ENCODE peak calls at places on chromosomes 13 and 19, in five cellular contexts. F is nephron progenitor cell; N is CD4-positive, alpha-beta T cell; X is adrenal gland; C is fibroblast of villous mesenchyme. O is an unnamed sample.

GRCh38 chr13:90205081-90205480 is 1142.4 kb upstream of the MIR17HG start:
- DNase-seq in C (no peak), N (no peak), F (no peak), X (no peak), O (no peak)

GRCh38 chr13:99614465-99614885 is 113.2 kb downstream of the TM9SF2 start:
- DNase-seq in N (peak), X (no peak), C (peak), F (no peak), O (no peak)

GRCh38 chr13:33191425-33192221 is 93.9 kb downstream of the STARD13 start:
- DNase-seq in F (no peak), X (no peak), N (no peak), C (no peak), O (no peak)

GRCh38 chr19:9673912-9674668 is 810 bp downstream of the ZNF562 start:
- DNase-seq in N (no peak), X (no peak), F (no peak), C (no peak), O (no peak)

GRCh38 chr19:55387736-55388497 is 2.2 kb downstream of the RPL28 start:
- DNase-seq in C (no peak), F (no peak), X (no peak), N (no peak), O (no peak)

GRCh38 chr13:112685856-112686255 is 4.0 kb upstream of the ATP11A start:
- DNase-seq in X (no peak), F (no peak), N (no peak), C (no peak), O (no peak)

GRCh38 chr19:4487572-4487971 is 15.5 kb downstream of the HDGFL2 start:
- DNase-seq in F (no peak), X (no peak), C (no peak), N (no peak), O (no peak)

GRCh38 chr13:100532836-100533435 is 55.7 kb downstream of the GGACT start:
- DNase-seq in N (no peak), X (no peak), C (no peak), F (no peak), O (no peak)

GRCh38 chr19:44548736-44549135 is 19.3 kb upstream of the CEACAM20 start:
- DNase-seq in X (no peak), C (peak), N (no peak), F (no peak), O (no peak)

GRCh38 chr19:57434386-57435061 is 601 bp upstream of the ZNF749 start:
- DNase-seq in C (no peak), X (no peak), F (no peak), N (no peak), O (no peak)

GRCh38 chr13:113854238-113855011 is 9.5 kb downstream of the GAS6 start:
- DNase-seq in X (peak), F (no peak), N (no peak), C (peak), O (no peak)

GRCh38 chr13:98842858-98843481 is 90.5 kb upstream of the SLC15A1 start:
- DNase-seq in C (peak), F (peak), N (peak), X (peak), O (peak)

DNA sequence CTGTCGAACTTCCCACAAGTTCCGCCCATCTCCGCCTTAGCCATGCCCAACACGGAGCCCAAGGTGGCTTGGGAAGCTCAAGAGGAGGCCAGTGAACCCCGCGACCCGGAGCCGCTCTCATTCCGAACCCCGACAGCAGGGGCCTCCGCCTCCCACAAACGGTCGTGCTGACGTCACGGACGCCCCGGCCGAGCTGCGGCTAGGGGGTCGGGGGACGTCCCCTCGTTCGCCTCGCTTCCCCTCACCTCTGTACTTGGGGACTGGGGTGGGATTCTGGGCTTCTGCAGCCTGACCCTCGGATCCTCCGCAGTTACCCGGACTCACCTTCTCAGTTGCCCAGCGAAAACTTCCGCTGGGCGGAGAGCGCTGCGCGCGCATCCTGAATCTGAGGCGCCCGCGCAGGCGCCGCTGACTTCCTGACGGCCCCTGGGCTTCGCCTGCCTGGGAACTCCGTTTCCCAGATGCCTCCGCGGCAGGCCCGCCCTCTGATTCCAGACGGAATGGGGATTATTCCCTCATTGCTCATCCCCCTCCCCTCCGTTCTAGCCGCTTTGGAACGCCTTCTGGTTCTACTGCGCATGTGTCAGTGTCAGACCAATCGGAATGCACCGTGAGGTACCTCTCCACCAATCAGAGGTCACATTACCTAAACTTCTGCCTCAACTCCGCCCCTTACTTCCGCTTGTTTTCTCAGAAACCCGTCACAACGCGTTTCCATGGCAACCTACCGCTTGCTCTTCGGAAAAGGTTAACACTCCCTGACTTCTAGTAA is at the start of gene VRK3:
- DNase-seq in X (peak), C (peak), N (peak), F (peak), O (peak)
- TF ChIP-seq CTCF in X (peak), C (no peak), N (no peak), F (no peak), O (peak)

GRCh38 chr13:30832845-30833332 is 73.2 kb upstream of the MEDAG start:
- DNase-seq in C (peak), F (peak), X (peak), N (no peak), O (peak)

GRCh38 chr13:30830638-30830965 is 75.5 kb upstream of the MEDAG start:
- DNase-seq in C (no peak), N (no peak), X (no peak), F (no peak), O (peak)

GRCh38 chr13:30832377-30832776 is 73.7 kb upstream of the MEDAG start:
- DNase-seq in X (no peak), F (no peak), N (no peak), C (no peak), O (peak)

GRCh38 chr13:30829788-30830637 is 76.1 kb upstream of the MEDAG start:
- DNase-seq in X (no peak), C (no peak), N (no peak), F (no peak), O (peak)

DNA sequence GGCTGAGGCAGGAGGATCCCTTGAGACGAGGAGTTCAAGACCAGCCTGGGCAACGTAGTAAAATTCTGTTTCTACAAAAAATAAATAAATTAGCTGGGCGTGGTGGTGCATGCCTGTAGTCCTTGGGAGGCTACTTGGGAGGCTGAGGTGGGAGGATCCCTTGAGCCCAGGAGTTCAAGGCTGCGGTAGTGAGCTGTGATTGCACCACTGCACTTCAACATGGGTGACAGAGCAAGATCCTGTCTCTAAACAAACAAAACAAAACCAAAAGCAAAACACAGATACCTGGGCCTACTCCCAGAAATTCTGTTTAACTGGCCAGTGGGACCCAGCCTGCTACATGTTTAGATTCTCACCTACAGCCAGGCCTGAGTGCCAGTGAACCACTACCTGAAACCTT is 74.6 kb upstream of the MEDAG start:
- DNase-seq in N (no peak), X (no peak), C (no peak), F (no peak), O (no peak)
- TF ChIP-seq CTCF in N (no peak), X (no peak), C (no peak), F (no peak), O (no peak)

GRCh38 chr19:41439441-41440222 is at the start of gene DMAC2:
- DNase-seq in N (peak), C (peak), F (peak), X (peak), O (peak)
- TF ChIP-seq CTCF in N (peak), C (peak), F (peak), X (peak), O (peak)

GRCh38 chr19:35045667-35046300 is 4.3 kb downstream of the HPN start:
- DNase-seq in C (no peak), F (no peak), N (no peak), X (no peak), O (no peak)
- TF ChIP-seq CTCF in C (peak), F (peak), N (peak), X (peak), O (peak)

GRCh38 chr19:52296773-52297600 is at the start of gene ZNF480:
- DNase-seq in F (peak), N (peak), C (peak), X (peak), O (peak)
- TF ChIP-seq CTCF in F (no peak), N (no peak), C (peak), X (peak), O (no peak)

GRCh38 chr13:39602614-39603366 is at the start of gene LHFPL6:
- DNase-seq in X (peak), N (peak), F (peak), C (peak), O (peak)

GRCh38 chr13:39601636-39602035 is 1.4 kb downstream of the LHFPL6 start:
- DNase-seq in C (no peak), X (no peak), F (no peak), N (no peak), O (no peak)

GRCh38 chr13:39602277-39602613 is 748 bp downstream of the LHFPL6 start:
- DNase-seq in C (no peak), N (no peak), X (no peak), F (no peak), O (no peak)

GRCh38 chr13:39599842-39600241 is 3.2 kb downstream of the LHFPL6 start:
- DNase-seq in F (no peak), N (no peak), C (peak), X (no peak), O (no peak)

GRCh38 chr13:39600766-39601165 is 2.2 kb downstream of the LHFPL6 start:
- DNase-seq in F (peak), N (no peak), X (no peak), C (no peak), O (no peak)
- TF ChIP-seq CTCF in F (no peak), N (no peak), X (no peak), C (peak), O (no peak)

DNA sequence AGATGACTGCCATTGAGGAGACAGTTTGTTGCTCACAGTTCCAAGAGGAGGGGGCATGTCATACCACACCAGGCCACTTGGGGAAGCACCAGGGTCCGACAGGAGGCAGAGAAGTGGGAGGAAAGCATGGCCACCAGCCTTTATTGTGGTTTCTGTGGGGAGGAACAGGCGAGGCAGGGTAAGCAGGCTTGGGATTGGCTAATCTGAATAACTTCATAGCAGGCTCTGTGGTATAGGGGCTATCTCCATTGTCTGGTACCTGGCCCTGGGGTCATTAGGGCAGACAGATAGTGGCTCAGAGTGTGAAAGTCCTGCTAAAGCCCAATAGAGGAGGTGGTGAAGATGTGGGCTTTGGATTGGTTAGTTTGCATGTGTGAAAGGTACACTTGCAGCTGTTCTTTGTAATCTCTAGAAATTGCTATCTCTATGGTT is 35.5 kb downstream of the CBY2 start:
- DNase-seq in X (no peak), F (no peak), N (no peak), C (no peak), O (no peak)
- TF ChIP-seq CTCF in X (no peak), F (peak), N (no peak), C (peak), O (peak)

GRCh38 chr13:105202384-105202783 is 1333.1 kb downstream of the EFNB2 start:
- DNase-seq in N (no peak), X (no peak), F (peak), C (peak), O (no peak)
- TF ChIP-seq CTCF in N (peak), X (peak), F (peak), C (peak), O (peak)

GRCh38 chr19:35669974-35670373 is 3.7 kb downstream of the UPK1A start:
- DNase-seq in F (no peak), C (no peak), X (no peak), N (no peak), O (no peak)
- TF ChIP-seq CTCF in F (no peak), C (no peak), X (no peak), N (no peak), O (no peak)

GRCh38 chr19:1482361-1483066 is 3.5 kb upstream of the C19orf25 start:
- DNase-seq in N (no peak), F (no peak), X (no peak), C (no peak), O (no peak)
- TF ChIP-seq CTCF in N (no peak), F (no peak), X (no peak), C (no peak), O (no peak)

O was measured in CD14-positive monocyte.